ENCODE peak calls at places on chromosomes 2 and 18, in nine cellular contexts. I is RWPE1; C is heart right ventricle; N is K562; S is fibroblast of lung; F is naive thymus-derived CD4-positive, alpha-beta T cell; D is stimulated activated CD4-positive, alpha-beta T cell treated with anti-CD3 and anti-CD28 coated beads, Interleukin-4, amount 100 ng/mL, for 24 hours; M is cardiac muscle cell; A is AG09309. Q is an unnamed sample.

GRCh38 chr18:48715651-48716354 is 177.0 kb downstream of the CTIF start:
- DNase-seq in D (no peak), C (no peak), M (no peak), S (no peak), I (no peak), F (no peak), A (no peak), N (no peak), Q (no peak)

GRCh38 chr2:118492335-118492734 is 355.1 kb downstream of the EN1 start:
- DNase-seq in F (no peak), I (no peak), C (no peak), M (no peak), S (peak; percentile 20), N (no peak), A (no peak), D (no peak), Q (no peak)

GRCh38 chr2:64766841-64767669 is 113.3 kb upstream of the SERTAD2 start:
- DNase-seq in M (no peak), N (no peak), I (no peak), A (no peak), D (no peak), F (peak; percentile 50), S (peak; percentile 71), C (no peak), Q (no peak)

GRCh38 chr2:24317491-24317920 is 42.8 kb downstream of the ITSN2 start:
- DNase-seq in M (no peak), S (no peak), I (peak; percentile 7), C (peak; percentile 13), A (no peak), N (no peak), F (no peak), D (no peak), Q (peak; percentile 18)

GRCh38 chr2:187360286-187360685 is 87.8 kb downstream of the CALCRL start:
- DNase-seq in M (no peak), D (no peak), C (no peak), F (no peak), N (no peak), S (peak; percentile 40), I (peak; percentile 9), A (no peak), Q (no peak)

GRCh38 chr2:73163522-73164367 is 38.6 kb upstream of the NOTO start:
- DNase-seq in I (peak; percentile 86), C (peak; percentile 60), D (peak; percentile 71), S (peak; percentile 62), N (peak; percentile 83), F (peak; percentile 54), M (peak; percentile 77), A (peak; percentile 28), Q (peak; percentile 82)

GRCh38 chr2:226063704-226064390 is 664.3 kb downstream of the NYAP2 start:
- DNase-seq in N (no peak), C (no peak), I (peak; percentile 91), M (no peak), A (peak; percentile 61), F (no peak), D (no peak), S (peak; percentile 92), Q (no peak)

GRCh38 chr2:110984654-110985053 is 136.1 kb upstream of the BCL2L11 start:
- DNase-seq in F (no peak), A (no peak), I (no peak), N (no peak), D (no peak), S (no peak), C (no peak), M (no peak), Q (no peak)

GRCh38 chr2:232372231-232373208 is 6.0 kb upstream of the ALPP start:
- DNase-seq in S (no peak), C (no peak), N (no peak), F (no peak), D (no peak), I (peak; percentile 52), M (no peak), A (peak; percentile 47), Q (no peak)

GRCh38 chr2:235187806-235188205 is 236.0 kb downstream of the SH3BP4 start:
- DNase-seq in M (no peak), I (no peak), S (no peak), A (no peak), F (no peak), D (no peak), C (no peak), N (no peak), Q (no peak)

GRCh38 chr2:200905618-200906296 is 16.6 kb downstream of the NIF3L1 start:
- DNase-seq in I (peak; percentile 50), F (no peak), A (no peak), N (peak; percentile 16), D (peak; percentile 57), M (peak; percentile 67), C (peak; percentile 64), S (peak; percentile 58), Q (peak; percentile 84)

GRCh38 chr2:235371018-235371417 is 122.8 kb upstream of the AGAP1 start:
- DNase-seq in M (no peak), S (no peak), D (no peak), C (no peak), I (no peak), F (no peak), N (no peak), A (no peak), Q (no peak)

GRCh38 chr2:101805146-101806088 is 107.9 kb downstream of the MAP4K4 start:
- DNase-seq in F (no peak), D (no peak), N (no peak), A (no peak), S (peak; percentile 83), M (peak; percentile 27), I (no peak), C (no peak), Q (no peak)

GRCh38 chr2:155830817-155831579 is 501.5 kb downstream of the NR4A2 start:
- DNase-seq in I (no peak), D (no peak), F (no peak), C (no peak), M (no peak), S (peak; percentile 10), A (no peak), N (no peak), Q (no peak)

GRCh38 chr2:113720167-113720566 is 36.3 kb downstream of the SLC35F5 start:
- DNase-seq in N (no peak), S (peak; percentile 16), I (peak; percentile 49), C (no peak), M (no peak), A (no peak), D (no peak), F (peak; percentile 2), Q (no peak)

GRCh38 chr2:19124135-19124534 is 234.3 kb downstream of the OSR1 start:
- DNase-seq in F (no peak), N (no peak), C (no peak), D (no peak), A (peak; percentile 81), M (no peak), I (peak; percentile 69), S (peak; percentile 94), Q (no peak)

GRCh38 chr18:38956068-38956467 is 1390.5 kb upstream of the CELF4 start:
- DNase-seq in I (no peak), D (no peak), M (no peak), F (no peak), C (no peak), N (no peak), S (no peak), A (no peak), Q (no peak)

GRCh38 chr2:227597993-227598392 is 700 bp upstream of the SCYGR2 start:
- DNase-seq in N (no peak), D (no peak), I (peak; percentile 36), A (no peak), S (peak; percentile 26), C (no peak), F (no peak), M (no peak), Q (no peak)

GRCh38 chr2:155689791-155690190 is 642.7 kb downstream of the NR4A2 start:
- DNase-seq in A (no peak), C (no peak), S (no peak), M (no peak), I (no peak), F (no peak), N (no peak), D (no peak), Q (no peak)

GRCh38 chr2:45852450-45853150 is 201.1 kb downstream of the PRKCE start:
- DNase-seq in I (no peak), C (no peak), F (no peak), D (no peak), S (no peak), A (no peak), N (no peak), M (no peak), Q (no peak)

GRCh38 chr2:172095146-172095904 is 7.4 kb downstream of the DLX2 start:
- DNase-seq in F (peak; percentile 83), N (no peak), S (peak; percentile 68), D (peak; percentile 56), I (peak; percentile 81), M (no peak), C (no peak), A (peak; percentile 79), Q (peak; percentile 87)

GRCh38 chr18:32469190-32469611 is 1.5 kb downstream of the GAREM1 start:
- DNase-seq in F (peak; percentile 13), C (peak; percentile 30), I (no peak), S (peak; percentile 32), A (no peak), M (peak; percentile 62), D (no peak), N (no peak), Q (peak; percentile 18)

GRCh38 chr18:49590608-49591007 is 28.8 kb downstream of the LIPG start:
- DNase-seq in I (no peak), S (no peak), C (no peak), A (no peak), M (no peak), F (no peak), D (no peak), N (no peak), Q (no peak)

GRCh38 chr2:63865159-63865799 is 23.6 kb downstream of the UGP2 start:
- DNase-seq in D (no peak), A (no peak), M (no peak), I (no peak), S (no peak), F (no peak), C (no peak), N (no peak), Q (no peak)

GRCh38 chr2:101432411-101433181 is 42.3 kb downstream of the RFX8 start:
- DNase-seq in D (no peak), S (peak; percentile 59), N (no peak), A (no peak), F (no peak), I (no peak), M (no peak), C (peak; percentile 16), Q (no peak)

GRCh38 chr2:142716463-142717242 is 160.8 kb upstream of the KYNU start:
- DNase-seq in S (peak; percentile 81), A (no peak), D (no peak), M (peak; percentile 22), N (no peak), C (peak; percentile 32), I (no peak), F (no peak), Q (no peak)

GRCh38 chr18:75784413-75784812 is 356.9 kb upstream of the SMIM21 start:
- DNase-seq in D (no peak), A (no peak), S (no peak), I (no peak), M (no peak), N (no peak), F (no peak), C (no peak), Q (no peak)

GRCh38 chr18:62288669-62289016 is 36.5 kb upstream of the TNFRSF11A start:
- DNase-seq in S (no peak), M (no peak), D (no peak), F (no peak), A (no peak), N (no peak), I (no peak), C (no peak), Q (no peak)

GRCh38 chr2:127573771-127574170 is 38.3 kb downstream of the MYO7B start:
- DNase-seq in M (no peak), D (no peak), C (no peak), N (no peak), F (no peak), S (no peak), I (no peak), A (no peak), Q (no peak)

GRCh38 chr2:120692691-120693090 is 43.0 kb upstream of the GLI2 start:
- DNase-seq in C (no peak), A (no peak), S (no peak), M (no peak), F (no peak), I (no peak), N (no peak), D (no peak), Q (no peak)

GRCh38 chr2:20611077-20611843 is 39.6 kb downstream of the HS1BP3 start:
- DNase-seq in S (peak; percentile 97), A (no peak), D (no peak), I (no peak), N (peak; percentile 45), F (no peak), C (peak; percentile 94), M (no peak), Q (no peak)